ENCODE peak calls at places on chromosomes 13 and 19, in nine cellular contexts. B is EH; S is nephron progenitor cell; E is tibial nerve; C is cardiac fibroblast; Q is stimulated activated CD4-positive, alpha-beta T cell treated with anti-CD3 and anti-CD28 coated beads, TNF-alpha, amount 100 ng/mL, for 4 hours; H is fibroblast of the conjunctiva; R is WERI-Rb-1; L is CD8-positive, alpha-beta memory T cell. K is an unnamed sample.

GRCh38 chr13:90308249-90308648 is 1039.2 kb upstream of the MIR17HG start:
- DNase-seq in B (no peak), S (no peak), E (no peak), C (no peak), Q (no peak), H (no peak), R (no peak), L (no peak), K (no peak)

GRCh38 chr13:32124743-32125142 is 93.2 kb downstream of the FRY start:
- DNase-seq in B (no peak), S (no peak), E (no peak), C (no peak), Q (no peak), H (no peak), R (no peak), L (no peak), K (no peak)

GRCh38 chr13:99196466-99197256 is 4.0 kb upstream of the UBAC2 start:
- DNase-seq in B (peak; percentile 20), S (no peak), E (no peak), C (no peak), Q (no peak), H (no peak), R (no peak), L (no peak), K (peak; percentile 53)

GRCh38 chr13:78603240-78603947 is at the start of gene POU4F1:
- DNase-seq in B (peak; percentile 30), S (peak; percentile 83), E (no peak), C (no peak), Q (peak; percentile 16), H (no peak), R (peak; percentile 88), L (peak; percentile 67), K (peak; percentile 91)

GRCh38 chr13:27556109-27556508 is 64.2 kb downstream of the LNX2 start:
- DNase-seq in B (peak; percentile 69), S (no peak), E (peak; percentile 18), C (peak; percentile 78), Q (no peak), H (peak; percentile 55), R (no peak), L (no peak), K (no peak)

GRCh38 chr13:99285432-99286182 is 21.6 kb downstream of the GPR183 start:
- DNase-seq in B (no peak), S (no peak), E (no peak), C (peak; percentile 22), Q (no peak), H (no peak), R (peak; percentile 49), L (no peak), K (peak; percentile 21)

GRCh38 chr13:42815686-42816085 is 34.3 kb downstream of the FAM216B start:
- DNase-seq in B (no peak), S (no peak), E (no peak), C (peak; percentile 49), Q (no peak), H (peak; percentile 48), R (no peak), L (no peak), K (no peak)

GRCh38 chr19:54169149-54169731 is 3.7 kb downstream of the TMC4 start:
- DNase-seq in B (no peak), S (no peak), E (no peak), C (no peak), Q (no peak), H (no peak), R (no peak), L (no peak), K (no peak)